ENCODE peak calls at places on chromosomes 16 and 17, in four cellular contexts. D is upper lobe of left lung, Z is lower lobe of right lung, Y is Panc1. E is an unnamed sample. For H3K4me1, the result is how much of the 10 kb centered on the place peaks cover.

GRCh38 chr16:11138769-11139623 is 117.0 kb downstream of the SOCS1 start:
- ATAC-seq in D (no peak), Z (no peak), Y (no peak), E (peak)

GRCh38 chr16:69084301-69084700 is 21.2 kb upstream of the HAS3 start:
- ATAC-seq in D (no peak), Z (no peak), Y (no peak), E (no peak)

GRCh38 chr17:63419949-63420867 is 25.9 kb downstream of the CYB561 start:
- ATAC-seq in D (no peak), Z (no peak), Y (no peak), E (no peak)

GRCh38 chr16:14164916-14165684 is 94.0 kb downstream of the MRTFB start:
- ATAC-seq in D (no peak), Z (no peak), Y (peak), E (no peak)

GRCh38 chr16:12147681-12148479 is 171.3 kb downstream of the SNX29 start:
- ATAC-seq in D (no peak), Z (no peak), Y (no peak), E (no peak)

GRCh38 chr16:56269824-56270684 is 78.8 kb downstream of the GNAO1 start:
- ATAC-seq in D (peak), Z (peak), Y (peak), E (peak)

GRCh38 chr16:27284865-27285675 is 16.5 kb upstream of the NSMCE1 start:
- ATAC-seq in D (no peak), Z (no peak), Y (no peak), E (no peak)

GRCh38 chr17:5181509-5182305 is 10.0 kb downstream of the ZNF594 start:
- ATAC-seq in D (no peak), Z (no peak), Y (no peak), E (no peak)

GRCh38 chr17:4972752-4973151 is 5.1 kb upstream of the SPAG7 start:
- ATAC-seq in D (no peak), Z (no peak), Y (no peak), E (no peak)

GRCh38 chr17:32495347-32496253 is 8.8 kb downstream of the CDK5R1 start:
- ATAC-seq in D (peak), Z (peak), Y (peak), E (peak)

GRCh38 chr17:30212750-30213149 is 22.7 kb downstream of the SLC6A4 start:
- ATAC-seq in D (no peak), Z (peak), Y (peak), E (no peak)

GRCh38 chr17:28030386-28030785 is 12.1 kb upstream of the NLK start:
- ATAC-seq in D (peak), Z (peak), Y (no peak), E (no peak)

GRCh38 chr16:1763521-1764511 is 7.5 kb downstream of the NME3 start:
- ATAC-seq in D (no peak), Z (no peak), Y (peak), E (peak)

GRCh38 chr16:82888616-82889015 is 261.8 kb downstream of the CDH13 start:
- ATAC-seq in D (no peak), Z (no peak), Y (no peak), E (no peak)

GRCh38 chr16:26598989-26599785 is 467.5 kb upstream of the C16orf82 start:
- ATAC-seq in D (no peak), Z (no peak), Y (no peak), E (no peak)

GRCh38 chr17:78839762-78840529 is 668 bp downstream of the USP36 start:
- ATAC-seq in D (peak), Z (peak), Y (peak), E (peak)

GRCh38 chr16:56944954-56945839 is 13.3 kb downstream of the HERPUD1 start:
- ATAC-seq in D (no peak), Z (no peak), Y (no peak), E (no peak)

GRCh38 chr16:1635070-1635469 is 22.9 kb downstream of the CRAMP1 start:
- ATAC-seq in D (no peak), Z (no peak), Y (no peak), E (no peak)

GRCh38 chr16:48907906-48908634 is 298.1 kb upstream of the N4BP1 start:
- ATAC-seq in D (no peak), Z (no peak), Y (no peak), E (no peak)

GRCh38 chr17:77571141-77571540 is 387.4 kb upstream of the TNRC6C start:
- ATAC-seq in D (no peak), Z (no peak), Y (no peak), E (no peak)

GRCh38 chr16:84553873-84554399 is 49.5 kb upstream of the MEAK7 start:
- ATAC-seq in D (no peak), Z (no peak), Y (no peak), E (no peak)

GRCh38 chr16:67459858-67460144 is 21.2 kb downstream of the ATP6V0D1 start:
- ATAC-seq in D (peak), Z (peak), Y (no peak), E (peak)

GRCh38 chr17:45092932-45093430 is 31.9 kb downstream of the NMT1 start:
- ATAC-seq in D (peak), Z (peak), Y (peak), E (peak)
- H3K4me1 ChIP-seq in D (under half), Z (under half), Y (under half), E (half or more)

GRCh38 chr17:58352018-58352842 is at the start of gene SUPT4H1:
- ATAC-seq in D (peak), Z (peak), Y (peak), E (peak)
- TF ChIP-seq CTCF in D (peak), Z (peak), Y (no peak), E (no peak)

GRCh38 chr17:47286198-47286914 is 32.7 kb downstream of the ITGB3 start:
- ATAC-seq in D (no peak), Z (no peak), Y (no peak), E (no peak)
- H3K4me1 ChIP-seq in D (under half), Z (under half), Y (under half), E (under half)

GRCh38 chr16:87930456-87930855 is 5.9 kb downstream of the CA5A start:
- ATAC-seq in D (no peak), Z (peak), Y (peak), E (no peak)
- TF ChIP-seq CTCF in D (no peak), Z (no peak), Y (no peak), E (no peak)

GRCh38 chr17:21200590-21201301 is 13.2 kb downstream of the TMEM11 start:
- ATAC-seq in D (no peak), Z (no peak), Y (no peak), E (no peak)
- H3K4me1 ChIP-seq in D (under half), Z (under half), Y (under half), E (under half)

GRCh38 chr16:89808453-89808939 is 8.0 kb downstream of the FANCA start:
- ATAC-seq in D (no peak), Z (no peak), Y (no peak), E (no peak)

GRCh38 chr16:89811321-89811720 is 5.1 kb downstream of the FANCA start:
- ATAC-seq in D (no peak), Z (no peak), Y (no peak), E (no peak)

GRCh38 chr16:89801800-89802199 is 14.6 kb downstream of the FANCA start:
- ATAC-seq in D (no peak), Z (no peak), Y (no peak), E (no peak)

DNA sequence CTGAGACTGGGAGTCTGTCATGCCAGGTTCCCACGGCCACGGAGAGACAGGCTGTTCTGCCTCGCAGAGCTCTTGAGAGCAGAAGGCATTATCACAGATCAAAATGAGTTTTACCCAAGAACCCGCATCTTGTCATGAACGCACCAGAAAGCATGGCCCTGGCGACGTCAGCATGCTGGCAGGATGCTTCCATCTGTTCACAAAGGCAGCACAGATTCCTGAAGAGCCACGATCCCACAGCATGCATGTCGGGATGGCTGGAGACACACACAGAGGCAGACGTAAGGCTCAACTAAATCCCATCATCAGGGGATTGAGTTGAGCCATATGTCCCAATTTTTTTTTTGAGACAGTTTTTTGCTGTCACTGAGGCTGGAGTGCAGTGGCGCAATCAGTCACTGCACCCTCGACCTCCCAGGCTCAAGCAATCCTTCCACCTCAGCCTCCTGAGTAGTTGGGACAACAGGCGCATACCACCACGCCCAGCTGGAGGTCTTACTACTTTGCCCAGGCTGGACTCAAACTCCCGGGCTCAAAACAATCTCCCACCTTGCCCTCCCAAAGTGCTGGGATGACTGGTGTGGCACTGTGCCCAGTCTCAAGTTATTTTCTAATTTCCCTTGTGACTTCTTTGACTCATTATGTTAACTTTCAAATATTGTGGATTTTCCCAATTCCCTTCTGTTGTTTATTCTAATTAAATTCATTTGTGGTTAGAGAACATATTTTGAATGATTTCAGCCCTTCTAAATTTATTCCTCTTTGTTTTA is 11.1 kb downstream of the FANCA start:
- ATAC-seq in D (no peak), Z (peak), Y (no peak), E (no peak)
- TF ChIP-seq CTCF in D (no peak), Z (no peak), Y (no peak), E (no peak)

DNA sequence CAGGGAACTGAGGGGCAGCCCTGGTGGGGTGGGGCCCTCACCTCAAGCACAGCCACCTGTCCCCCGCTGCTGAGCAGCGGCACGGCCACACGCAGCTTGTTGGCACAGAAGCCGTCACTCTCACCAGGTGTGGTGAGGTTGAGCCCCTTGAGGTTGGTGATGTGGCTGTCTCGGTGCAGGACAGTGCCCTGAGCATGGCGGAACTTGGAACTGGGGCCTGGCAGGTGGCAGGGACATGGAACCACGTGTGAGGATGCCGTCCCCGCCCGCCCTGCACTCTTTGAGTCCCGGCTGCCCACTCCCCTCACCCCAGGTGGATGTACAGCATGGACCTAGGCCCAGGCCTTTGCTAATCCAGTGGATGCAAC is 9.7 kb upstream of the VASN start:
- ATAC-seq in D (no peak), Z (no peak), Y (no peak), E (no peak)
- H3K4me1 ChIP-seq in D (under half), Z (under half), Y (under half), E (under half)

GRCh38 chr16:88527937-88528743 is 42.1 kb upstream of the ZC3H18 start:
- ATAC-seq in D (no peak), Z (no peak), Y (no peak), E (no peak)

GRCh38 chr16:88526008-88526905 is 43.9 kb upstream of the ZC3H18 start:
- ATAC-seq in D (no peak), Z (no peak), Y (no peak), E (no peak)

GRCh38 chr16:88527186-88527936 is 42.8 kb upstream of the ZC3H18 start:
- ATAC-seq in D (peak), Z (peak), Y (peak), E (peak)

GRCh38 chr16:88525663-88525990 is 44.6 kb upstream of the ZC3H18 start:
- ATAC-seq in D (no peak), Z (no peak), Y (no peak), E (no peak)

GRCh38 chr16:88526906-88527185 is 43.4 kb upstream of the ZC3H18 start:
- ATAC-seq in D (no peak), Z (peak), Y (peak), E (no peak)
- TF ChIP-seq CTCF in D (no peak), Z (no peak), Y (no peak), E (no peak)